ENCODE peak calls at places on chromosome 9, in ten cellular contexts. V is lower leg skin, E is adrenal gland, A is cardiac muscle cell, X is GM23248, D is kidney epithelial cell, U is HCT116, Q is heart right ventricle, B is mucosa of descending colon, K is heart left ventricle. F is an unnamed sample.
A peak's percentile ranks its signal among the peaks of the same experiment; 100 is the strongest.

GRCh38 chr9:106897681-106898080 is 34.7 kb downstream of the ZNF462 start:
- DNase-seq in V (no peak), E (no peak), A (no peak), X (no peak), D (no peak), U (no peak), Q (no peak), B (no peak), K (no peak), F (no peak)

GRCh38 chr9:98255064-98255577 is 328 bp downstream of the TBC1D2 start:
- DNase-seq in V (no peak), E (no peak), A (peak; percentile 52), X (peak; percentile 82), D (no peak), U (no peak), Q (no peak), B (no peak), K (no peak), F (no peak)

GRCh38 chr9:93305497-93306020 is 121.6 kb downstream of the WNK2 start:
- DNase-seq in V (no peak), E (peak; percentile 3), A (no peak), X (no peak), D (no peak), U (no peak), Q (no peak), B (no peak), K (no peak), F (no peak)

GRCh38 chr9:124262596-124263045 is 4.9 kb downstream of the NEK6 start:
- DNase-seq in V (no peak), E (no peak), A (peak; percentile 67), X (no peak), D (no peak), U (no peak), Q (no peak), B (peak; percentile 55), K (no peak), F (no peak)

GRCh38 chr9:101727621-101728524 is 10.6 kb downstream of the GRIN3A start:
- DNase-seq in V (no peak), E (no peak), A (peak; percentile 12), X (peak; percentile 37), D (no peak), U (no peak), Q (no peak), B (no peak), K (no peak), F (no peak)

GRCh38 chr9:122113574-122113973 is 20.5 kb upstream of the TTLL11 start:
- DNase-seq in V (no peak), E (no peak), A (no peak), X (no peak), D (no peak), U (no peak), Q (no peak), B (no peak), K (no peak), F (no peak)

GRCh38 chr9:123689701-123690428 is 240.1 kb downstream of the DENND1A start:
- DNase-seq in V (no peak), E (no peak), A (no peak), X (no peak), D (no peak), U (no peak), Q (no peak), B (no peak), K (peak; percentile 34), F (no peak)

GRCh38 chr9:79477955-79478751 is 93.6 kb upstream of the TLE4 start:
- DNase-seq in V (no peak), E (no peak), A (peak; percentile 38), X (peak; percentile 24), D (peak; percentile 9), U (no peak), Q (peak; percentile 8), B (no peak), K (no peak), F (no peak)

GRCh38 chr9:974993-975739 is 1.3 kb upstream of the DMRT3 start:
- DNase-seq in V (no peak), E (no peak), A (no peak), X (no peak), D (no peak), U (no peak), Q (no peak), B (no peak), K (no peak), F (no peak)

GRCh38 chr9:92534199-92535159 is 1.3 kb downstream of the ECM2 start:
- DNase-seq in V (no peak), E (no peak), A (no peak), X (peak; percentile 12), D (no peak), U (no peak), Q (no peak), B (no peak), K (no peak), F (no peak)

GRCh38 chr9:112772215-112772509 is 21.6 kb downstream of the SNX30 start:
- DNase-seq in V (no peak), E (no peak), A (no peak), X (no peak), D (no peak), U (no peak), Q (no peak), B (no peak), K (no peak), F (no peak)
- H3K4me3 ChIP-seq in V (no peak overlapping the region), E (no peak overlapping the region), A (no peak overlapping the region), X (no peak overlapping the region), D (no peak overlapping the region), U (no peak overlapping the region), Q (no peak overlapping the region), B (no peak overlapping the region), K (no peak overlapping the region), F (no peak overlapping the region)

DNA sequence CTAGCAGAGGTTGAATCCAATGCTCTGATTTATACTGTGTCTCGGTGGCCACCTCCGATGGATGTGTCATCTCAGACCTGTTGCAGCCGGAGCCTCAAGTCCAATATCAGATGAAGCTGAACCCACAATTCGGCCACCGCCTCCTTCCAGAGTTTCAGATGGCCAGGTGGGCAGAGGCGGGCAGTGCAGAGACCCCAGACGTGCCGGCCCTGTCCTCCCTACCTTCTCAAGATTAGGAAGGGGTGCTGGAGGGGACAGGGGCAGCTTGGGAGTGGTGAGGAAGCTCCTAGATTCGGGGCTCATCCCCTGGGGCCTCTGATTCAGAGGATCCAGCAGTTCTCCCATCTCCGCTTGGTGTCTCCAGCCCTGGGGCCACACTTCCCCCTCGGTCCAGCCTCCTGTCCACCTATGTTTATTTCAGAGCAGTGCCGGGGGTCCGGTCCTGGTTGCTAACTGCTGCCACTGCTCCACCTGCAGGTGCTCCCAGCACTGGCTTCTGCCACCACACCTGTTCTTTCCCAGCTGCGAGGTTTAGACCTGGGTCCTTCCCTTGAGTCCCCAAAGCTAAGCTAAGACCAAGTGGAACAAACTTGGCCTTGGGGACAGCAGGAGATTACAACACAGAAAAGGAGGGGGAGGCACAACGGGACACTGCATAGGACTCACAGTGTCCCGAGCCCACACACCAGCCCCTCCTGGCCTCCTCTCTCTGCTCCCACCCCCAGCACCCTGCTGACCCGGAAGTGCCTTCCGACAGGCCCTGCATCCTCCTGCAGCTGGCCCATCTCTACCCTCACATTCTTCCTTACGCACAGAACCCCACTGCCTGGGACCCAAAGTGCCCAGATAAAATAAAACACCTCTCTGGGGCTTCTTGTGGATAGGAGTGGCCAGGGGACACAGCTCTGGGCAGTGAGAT is 81.6 kb downstream of the NTNG2 start:
- DNase-seq in V (no peak), E (no peak), A (no peak), X (peak; percentile 47), D (no peak), U (no peak), Q (no peak), B (no peak), K (no peak), F (peak; percentile 66)
- H3K4me3 ChIP-seq in V (no peak overlapping the region), E (no peak overlapping the region), A (no peak overlapping the region), X (no peak overlapping the region), D (no peak overlapping the region), U (no peak overlapping the region), Q (peak overlapping the region; percentile 66), B (no peak overlapping the region), K (no peak overlapping the region), F (no peak overlapping the region)

GRCh38 chr9:133704711-133705181 is 33.4 kb downstream of the SARDH start:
- DNase-seq in V (no peak), E (no peak), A (no peak), X (no peak), D (no peak), U (no peak), Q (no peak), B (peak; percentile 25), K (no peak), F (no peak)

GRCh38 chr9:133701981-133702797 is 36.0 kb downstream of the SARDH start:
- DNase-seq in V (no peak), E (no peak), A (peak; percentile 80), X (no peak), D (no peak), U (no peak), Q (no peak), B (peak; percentile 72), K (no peak), F (peak; percentile 79)

GRCh38 chr9:133701321-133701980 is 36.7 kb downstream of the SARDH start:
- DNase-seq in V (no peak), E (no peak), A (no peak), X (peak; percentile 43), D (no peak), U (no peak), Q (no peak), B (peak; percentile 47), K (no peak), F (peak; percentile 52)

GRCh38 chr9:133703571-133704399 is 34.4 kb downstream of the SARDH start:
- DNase-seq in V (no peak), E (no peak), A (no peak), X (no peak), D (no peak), U (no peak), Q (peak; percentile 3), B (peak; percentile 39), K (no peak), F (peak; percentile 32)

DNA sequence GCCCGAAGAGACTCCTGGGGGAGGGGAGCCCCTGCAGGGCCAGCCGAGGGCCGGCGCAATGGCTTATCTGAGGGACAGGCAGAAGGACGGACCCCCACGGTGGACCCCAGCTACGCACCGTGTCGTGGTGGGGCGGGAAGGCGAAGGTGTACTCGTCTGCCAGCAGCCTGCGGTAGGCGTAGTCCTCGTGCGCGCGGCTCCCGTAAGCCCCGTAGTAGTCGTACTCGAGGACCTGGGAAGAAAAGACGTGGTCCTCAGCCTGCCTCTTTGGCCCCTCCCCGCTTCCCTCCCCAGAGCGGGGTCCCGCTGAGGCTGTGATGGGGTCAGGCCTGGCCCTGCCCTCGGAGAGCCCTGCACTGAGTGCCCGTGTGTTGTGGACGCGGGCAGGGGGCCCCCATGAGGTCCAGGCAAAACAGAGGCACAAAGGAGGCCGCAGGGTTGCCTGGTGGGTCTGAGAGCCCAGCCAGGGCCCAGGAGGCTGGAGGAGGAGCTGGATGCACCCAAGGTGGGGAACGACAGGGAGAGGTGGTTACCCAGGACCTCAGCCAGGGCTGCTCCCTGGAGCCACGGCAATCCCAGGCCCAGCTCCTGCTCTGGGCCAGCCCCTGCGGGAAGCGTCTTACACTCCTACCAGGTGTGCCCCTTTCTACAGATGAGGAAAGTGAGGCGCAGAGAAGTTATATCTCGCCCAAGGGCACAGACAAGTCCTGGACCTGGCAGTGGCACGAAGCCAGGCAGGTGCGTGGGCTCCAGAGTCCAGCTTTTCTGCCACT is 35.2 kb downstream of the SARDH start:
- DNase-seq in V (no peak), E (no peak), A (no peak), X (no peak), D (no peak), U (no peak), Q (no peak), B (peak; percentile 60), K (no peak), F (peak; percentile 73)
- H3K4me3 ChIP-seq in V (no peak overlapping the region), E (no peak overlapping the region), A (no peak overlapping the region), X (no peak overlapping the region), D (no peak overlapping the region), U (no peak overlapping the region), Q (peak overlapping the region; percentile 25), B (no peak overlapping the region), K (no peak overlapping the region), F (no peak overlapping the region)

GRCh38 chr9:132077881-132078280 is 1.8 kb downstream of the MED27 start:
- DNase-seq in V (no peak), E (no peak), A (no peak), X (peak; percentile 20), D (no peak), U (no peak), Q (no peak), B (no peak), K (no peak), F (no peak)
- H3K4me3 ChIP-seq in V (no peak overlapping the region), E (no peak overlapping the region), A (peak overlapping the region; percentile 90), X (peak overlapping the region; percentile 89), D (peak overlapping the region; percentile 2), U (no peak overlapping the region), Q (no peak overlapping the region), B (no peak overlapping the region), K (no peak overlapping the region), F (no peak overlapping the region)

F was measured in left lung.